ENCODE peak calls at places on chromosomes 11 and 22, in nine cellular contexts. W is SJSA1, D is DND-41, J is spleen, Y is heart left ventricle, P is mesenchymal stem cell, X is Peyer's patch, L is A549, C is mucosa of descending colon. A is an unnamed sample.

GRCh38 chr11:67195971-67196418 is 70.3 kb upstream of the GRK2 start:
- DNase-seq in W (no peak), X (peak; percentile 53), P (peak; percentile 80), C (peak; percentile 10), Y (no peak), L (peak; percentile 19), D (no peak), J (no peak), A (no peak)

GRCh38 chr11:11568651-11569229 is 53.1 kb downstream of the GALNT18 start:
- DNase-seq in C (no peak), P (peak; percentile 6), J (no peak), L (no peak), X (no peak), D (no peak), Y (no peak), W (no peak), A (no peak)

GRCh38 chr22:29797351-29797750 is 30.2 kb downstream of the UQCR10 start:
- DNase-seq in P (no peak), D (peak; percentile 12), J (no peak), W (no peak), L (no peak), Y (no peak), X (no peak), C (no peak), A (no peak)

GRCh38 chr11:5123802-5124521 is 14.2 kb downstream of the OR52A5 start:
- DNase-seq in P (peak; percentile 75), C (peak; percentile 72), D (peak; percentile 64), W (peak; percentile 74), L (peak; percentile 68), J (no peak), X (peak; percentile 71), Y (peak; percentile 49), A (no peak)

GRCh38 chr11:45264839-45265515 is 21.2 kb downstream of the SYT13 start:
- DNase-seq in P (peak; percentile 73), Y (no peak), D (no peak), C (peak; percentile 32), X (no peak), J (no peak), W (peak; percentile 81), L (peak; percentile 88), A (no peak)

GRCh38 chr11:97607301-97608000 is 1217.6 kb downstream of the JRKL start:
- DNase-seq in L (no peak), P (no peak), Y (no peak), X (no peak), C (no peak), J (no peak), D (no peak), W (no peak), A (no peak)

GRCh38 chr11:120337133-120337895 is 1.1 kb downstream of the ARHGEF12 start:
- DNase-seq in P (peak; percentile 61), D (no peak), Y (no peak), W (no peak), L (no peak), C (no peak), J (peak; percentile 78), X (no peak), A (no peak)

GRCh38 chr11:24422371-24422770 is 74.5 kb upstream of the LUZP2 start:
- DNase-seq in X (no peak), Y (no peak), W (no peak), L (no peak), C (no peak), J (no peak), D (no peak), P (no peak), A (no peak)

GRCh38 chr11:10658621-10659338 is 34.8 kb downstream of the IRAG1 start:
- DNase-seq in J (no peak), X (no peak), C (no peak), W (no peak), D (no peak), Y (no peak), P (peak; percentile 84), L (no peak), A (no peak)

GRCh38 chr11:70405679-70406395 is 7.5 kb downstream of the CTTN start:
- DNase-seq in L (no peak), C (no peak), Y (no peak), P (no peak), D (no peak), X (no peak), W (no peak), J (no peak), A (no peak)

GRCh38 chr22:30941363-30941740 is 27.2 kb downstream of the MORC2 start:
- DNase-seq in C (no peak), X (no peak), L (no peak), P (no peak), Y (no peak), D (no peak), J (no peak), W (no peak), A (no peak)

GRCh38 chr22:42007922-42008321 is 9.3 kb downstream of the WBP2NL start:
- DNase-seq in J (no peak), Y (no peak), X (no peak), L (no peak), D (no peak), P (no peak), W (no peak), C (no peak), A (no peak)

GRCh38 chr11:126257764-126258163 is 10.9 kb downstream of the SRPRA start:
- DNase-seq in W (no peak), P (peak; percentile 42), D (no peak), C (no peak), X (no peak), Y (no peak), J (no peak), L (no peak), A (no peak)

GRCh38 chr22:24200616-24201212 is 19.4 kb downstream of the SUSD2 start:
- DNase-seq in Y (no peak), X (no peak), J (no peak), W (peak; percentile 76), P (peak; percentile 35), C (no peak), L (peak; percentile 84), D (no peak), A (no peak)

GRCh38 chr11:28919194-28919593 is 811.0 kb downstream of the METTL15 start:
- DNase-seq in D (no peak), W (no peak), L (no peak), X (no peak), P (no peak), Y (no peak), J (no peak), C (no peak), A (no peak)

GRCh38 chr11:134068829-134069425 is at the start of gene JAM3:
- DNase-seq in P (peak; percentile 95), L (peak; percentile 74), X (peak; percentile 97), D (peak; percentile 97), C (peak; percentile 81), W (peak; percentile 79), J (peak; percentile 98), Y (peak; percentile 98), A (peak; percentile 49)

GRCh38 chr11:58926695-58927094 is 12.6 kb upstream of the GLYATL1 start:
- DNase-seq in C (no peak), J (no peak), X (no peak), P (peak; percentile 57), D (no peak), Y (no peak), L (peak; percentile 5), W (no peak), A (no peak)

GRCh38 chr11:114155116-114155515 is 95.6 kb downstream of the ZBTB16 start:
- DNase-seq in X (no peak), C (no peak), J (no peak), P (no peak), D (no peak), Y (no peak), W (no peak), L (no peak), A (no peak)

GRCh38 chr11:72012897-72013721 is 14.4 kb downstream of the IL18BP start:
- DNase-seq in Y (peak; percentile 78), D (no peak), P (no peak), J (no peak), C (no peak), W (no peak), X (no peak), L (peak; percentile 59), A (no peak)

GRCh38 chr11:59186130-59186594 is 14.2 kb downstream of the DTX4 start:
- DNase-seq in P (no peak), W (no peak), Y (no peak), L (peak; percentile 24), J (no peak), X (peak; percentile 85), C (peak; percentile 92), D (peak; percentile 33), A (no peak)

GRCh38 chr22:39647836-39648500 is 77.4 kb downstream of the CACNA1I start:
- DNase-seq in J (no peak), Y (no peak), D (no peak), W (no peak), P (no peak), L (no peak), X (no peak), C (no peak), A (no peak)

GRCh38 chr11:36018967-36019596 is 75.2 kb downstream of the LDLRAD3 start:
- DNase-seq in L (no peak), X (no peak), J (no peak), W (no peak), Y (no peak), P (no peak), D (no peak), C (no peak), A (no peak)
- H3K4me3 ChIP-seq in L (no peak overlapping the region), X (no peak overlapping the region), J (no peak overlapping the region), W (no peak overlapping the region), Y (no peak overlapping the region), P (no peak overlapping the region), D (no peak overlapping the region), C (no peak overlapping the region), A (no peak overlapping the region)

DNA sequence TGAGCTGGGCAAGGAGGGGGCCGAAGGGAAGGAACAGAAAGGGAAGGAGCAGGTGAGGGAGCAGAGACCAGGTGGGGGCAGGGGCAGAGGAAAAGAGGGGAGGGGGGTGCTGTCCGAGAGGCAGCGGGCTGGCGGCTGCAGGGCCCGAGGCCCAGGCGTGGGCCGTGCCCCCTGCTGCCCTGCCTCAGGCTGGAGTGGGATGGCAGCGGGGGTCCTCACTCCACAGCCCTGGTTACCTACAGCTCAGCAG is 2.3 kb downstream of the IGF2 start:
- DNase-seq in Y (no peak), C (no peak), D (no peak), P (no peak), L (no peak), J (no peak), W (no peak), X (no peak), A (no peak)
- H3K4me3 ChIP-seq in Y (peak overlapping the region; percentile 55), C (no peak overlapping the region), D (no peak overlapping the region), P (no peak overlapping the region), L (no peak overlapping the region), J (no peak overlapping the region), W (peak overlapping the region; percentile 66), X (no peak overlapping the region), A (peak overlapping the region; percentile 2)

DNA sequence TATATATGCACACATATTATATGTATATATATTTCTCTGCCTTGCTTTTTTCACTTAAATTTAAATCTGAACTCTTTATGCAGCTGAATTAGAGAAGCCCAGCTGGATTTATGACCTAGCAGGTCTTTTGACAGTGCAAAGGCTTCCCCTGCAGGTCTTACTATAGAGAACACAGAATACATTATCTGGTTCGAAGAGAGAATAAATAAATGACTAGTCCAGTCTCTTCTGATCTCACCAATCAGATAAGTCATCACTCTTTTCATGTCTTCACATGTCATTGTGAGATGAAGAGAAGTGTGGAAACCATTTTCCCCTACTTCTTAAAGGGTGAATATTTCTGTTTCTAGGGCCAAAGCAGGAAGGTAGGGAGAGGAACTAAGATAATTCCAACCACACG is 58.2 kb downstream of the OR10A6 start:
- DNase-seq in P (no peak), W (no peak), L (no peak), C (no peak), J (no peak), Y (no peak), X (no peak), D (no peak), A (no peak)
- H3K4me3 ChIP-seq in P (no peak overlapping the region), W (no peak overlapping the region), L (no peak overlapping the region), C (no peak overlapping the region), J (no peak overlapping the region), Y (no peak overlapping the region), X (no peak overlapping the region), D (no peak overlapping the region), A (no peak overlapping the region)

GRCh38 chr22:45932066-45932465 is 44.9 kb downstream of the WNT7B start:
- DNase-seq in Y (no peak), W (no peak), X (no peak), C (no peak), P (no peak), L (no peak), D (no peak), J (no peak), A (no peak)
- H3K4me3 ChIP-seq in Y (no peak overlapping the region), W (no peak overlapping the region), X (no peak overlapping the region), C (no peak overlapping the region), P (no peak overlapping the region), L (no peak overlapping the region), D (no peak overlapping the region), J (no peak overlapping the region), A (no peak overlapping the region)

A was measured in esophagus squamous epithelium.